ENCODE peak calls at places on chromosomes 12 and 14, in six cellular contexts. H is HepG2, Y is GM12892, E is K562, U is GM12878, K is H1. Z is an unnamed sample.

GRCh38 chr12:22684526-22685118 is 59.7 kb downstream of the ETNK1 start:
- DNase-seq in H (peak), Y (no peak), E (peak), U (peak), K (no peak), Z (no peak)

GRCh38 chr12:45050331-45050750 is 558 bp downstream of the DBX2 start:
- DNase-seq in H (no peak), Y (no peak), E (no peak), U (no peak), K (no peak), Z (no peak)

GRCh38 chr12:40192704-40193255 is 32.0 kb upstream of the LRRK2 start:
- DNase-seq in H (no peak), Y (peak), E (no peak), U (peak), K (no peak), Z (no peak)

GRCh38 chr12:57470970-57471656 is 8.6 kb downstream of the ARHGAP9 start:
- DNase-seq in H (no peak), Y (no peak), E (no peak), U (no peak), K (no peak), Z (no peak)

GRCh38 chr12:130281157-130281799 is 56.4 kb upstream of the PIWIL1 start:
- DNase-seq in H (no peak), Y (no peak), E (peak), U (no peak), K (peak), Z (no peak)

GRCh38 chr12:112741106-112741505 is 50.4 kb upstream of the RPH3A start:
- DNase-seq in H (no peak), Y (no peak), E (no peak), U (no peak), K (no peak), Z (no peak)

GRCh38 chr14:23910081-23910875 is 43.3 kb upstream of the DHRS4 start:
- DNase-seq in H (peak), Y (peak), E (peak), U (no peak), K (peak), Z (peak)

GRCh38 chr12:101021442-101021841 is 188.6 kb downstream of the SLC5A8 start:
- DNase-seq in H (no peak), Y (no peak), E (no peak), U (no peak), K (no peak), Z (no peak)

GRCh38 chr12:89067436-89067835 is 284.9 kb downstream of the DUSP6 start:
- DNase-seq in H (no peak), Y (no peak), E (no peak), U (no peak), K (no peak), Z (no peak)

GRCh38 chr14:69582207-69582606 is 7.5 kb upstream of the CCDC177 start:
- DNase-seq in H (no peak), Y (no peak), E (no peak), U (no peak), K (no peak), Z (no peak)

GRCh38 chr14:101589486-101590015 is 28.3 kb downstream of the DIO3 start:
- DNase-seq in H (no peak), Y (no peak), E (no peak), U (no peak), K (no peak), Z (no peak)

GRCh38 chr12:22924391-22924790 is 299.4 kb downstream of the ETNK1 start:
- DNase-seq in H (no peak), Y (no peak), E (no peak), U (no peak), K (no peak), Z (no peak)

GRCh38 chr14:105204206-105204930 is 23.3 kb upstream of the NUDT14 start:
- DNase-seq in H (no peak), Y (no peak), E (no peak), U (no peak), K (no peak), Z (no peak)

GRCh38 chr12:45622210-45622937 is 107.1 kb upstream of the ARID2 start:
- DNase-seq in H (no peak), Y (no peak), E (no peak), U (no peak), K (no peak), Z (no peak)

GRCh38 chr14:33646692-33647260 is 304.1 kb downstream of the EGLN3 start:
- DNase-seq in H (no peak), Y (no peak), E (no peak), U (no peak), K (no peak), Z (no peak)

GRCh38 chr12:32467959-32468863 is 68.9 kb downstream of the FGD4 start:
- DNase-seq in H (no peak), Y (no peak), E (no peak), U (no peak), K (no peak), Z (no peak)

GRCh38 chr14:71289536-71289935 is 382.3 kb downstream of the PCNX1 start:
- DNase-seq in H (no peak), Y (no peak), E (no peak), U (peak), K (no peak), Z (peak)

GRCh38 chr14:59275668-59276067 is 87.2 kb downstream of the DAAM1 start:
- DNase-seq in H (peak), Y (no peak), E (peak), U (peak), K (no peak), Z (peak)

GRCh38 chr14:92954933-92955332 is 32.0 kb downstream of the CHGA start:
- DNase-seq in H (no peak), Y (no peak), E (no peak), U (no peak), K (no peak), Z (no peak)

GRCh38 chr12:25733541-25733940 is 180.5 kb upstream of the LMNTD1 start:
- DNase-seq in H (no peak), Y (no peak), E (no peak), U (no peak), K (no peak), Z (no peak)

GRCh38 chr14:101881426-101881825 is 82.9 kb upstream of the DYNC1H1 start:
- DNase-seq in H (no peak), Y (no peak), E (no peak), U (no peak), K (no peak), Z (no peak)

GRCh38 chr14:103846569-103847438 is 571 bp downstream of the PPP1R13B start:
- DNase-seq in H (no peak), Y (no peak), E (peak), U (no peak), K (no peak), Z (peak)

GRCh38 chr14:72543325-72543724 is 350.6 kb downstream of the DPF3 start:
- DNase-seq in H (no peak), Y (no peak), E (no peak), U (no peak), K (no peak), Z (no peak)

GRCh38 chr12:86044396-86044795 is 170.3 kb downstream of the NTS start:
- DNase-seq in H (no peak), Y (no peak), E (no peak), U (no peak), K (no peak), Z (no peak)

GRCh38 chr14:74976264-74977113 is 21.1 kb upstream of the PGF start:
- DNase-seq in H (no peak), Y (no peak), E (no peak), U (no peak), K (no peak), Z (no peak)

GRCh38 chr12:68364893-68365725 is 32.9 kb upstream of the MDM1 start:
- DNase-seq in H (peak), Y (peak), E (peak), U (peak), K (no peak), Z (peak)

GRCh38 chr14:81478446-81478845 is 55.2 kb downstream of the SEL1L start:
- DNase-seq in H (no peak), Y (no peak), E (no peak), U (no peak), K (no peak), Z (no peak)

GRCh38 chr14:97120204-97121120 is 323.3 kb downstream of the VRK1 start:
- DNase-seq in H (no peak), Y (no peak), E (no peak), U (peak), K (no peak), Z (no peak)

GRCh38 chr12:102910792-102911191 is 6.3 kb downstream of the PAH start:
- DNase-seq in H (no peak), Y (no peak), E (no peak), U (no peak), K (no peak), Z (no peak)

GRCh38 chr12:27864521-27864920 is 84.5 kb upstream of the MANSC4 start:
- DNase-seq in H (no peak), Y (no peak), E (no peak), U (no peak), K (no peak), Z (no peak)
- TF ChIP-seq TAF1 in H (no peak), Y (no peak), E (no peak), U (no peak), K (no peak), Z (no peak)

GRCh38 chr14:106843376-106843775 is 1317.0 kb downstream of the TMEM121 start:
- DNase-seq in H (no peak), Y (no peak), E (no peak), U (no peak), K (no peak), Z (no peak)

GRCh38 chr14:106845286-106846087 is 1319.1 kb downstream of the TMEM121 start:
- DNase-seq in H (peak), Y (peak), E (no peak), U (peak), K (no peak), Z (no peak)

GRCh38 chr14:106846218-106846617 is 1319.8 kb downstream of the TMEM121 start:
- DNase-seq in H (no peak), Y (no peak), E (no peak), U (no peak), K (no peak), Z (no peak)

GRCh38 chr14:106843951-106844483 is 1317.6 kb downstream of the TMEM121 start:
- DNase-seq in H (no peak), Y (no peak), E (no peak), U (no peak), K (no peak), Z (no peak)

GRCh38 chr14:106844608-106845285 is 1318.4 kb downstream of the TMEM121 start:
- DNase-seq in H (peak), Y (peak), E (no peak), U (no peak), K (no peak), Z (no peak)
- TF ChIP-seq POLR2A in H (peak), Y (peak), E (no peak), U (peak), K (no peak), Z (no peak)

GRCh38 chr12:54601841-54602240 is 13.4 kb upstream of the PPP1R1A start:
- DNase-seq in H (no peak), Y (no peak), E (peak), U (no peak), K (no peak), Z (no peak)

GRCh38 chr12:54603872-54604271 is 15.4 kb upstream of the PPP1R1A start:
- DNase-seq in H (no peak), Y (no peak), E (no peak), U (no peak), K (no peak), Z (no peak)

GRCh38 chr12:54604436-54604835 is 16.0 kb upstream of the PPP1R1A start:
- DNase-seq in H (no peak), Y (no peak), E (no peak), U (no peak), K (no peak), Z (no peak)

GRCh38 chr12:54602661-54603060 is 14.2 kb upstream of the PPP1R1A start:
- DNase-seq in H (no peak), Y (no peak), E (no peak), U (no peak), K (no peak), Z (no peak)

DNA sequence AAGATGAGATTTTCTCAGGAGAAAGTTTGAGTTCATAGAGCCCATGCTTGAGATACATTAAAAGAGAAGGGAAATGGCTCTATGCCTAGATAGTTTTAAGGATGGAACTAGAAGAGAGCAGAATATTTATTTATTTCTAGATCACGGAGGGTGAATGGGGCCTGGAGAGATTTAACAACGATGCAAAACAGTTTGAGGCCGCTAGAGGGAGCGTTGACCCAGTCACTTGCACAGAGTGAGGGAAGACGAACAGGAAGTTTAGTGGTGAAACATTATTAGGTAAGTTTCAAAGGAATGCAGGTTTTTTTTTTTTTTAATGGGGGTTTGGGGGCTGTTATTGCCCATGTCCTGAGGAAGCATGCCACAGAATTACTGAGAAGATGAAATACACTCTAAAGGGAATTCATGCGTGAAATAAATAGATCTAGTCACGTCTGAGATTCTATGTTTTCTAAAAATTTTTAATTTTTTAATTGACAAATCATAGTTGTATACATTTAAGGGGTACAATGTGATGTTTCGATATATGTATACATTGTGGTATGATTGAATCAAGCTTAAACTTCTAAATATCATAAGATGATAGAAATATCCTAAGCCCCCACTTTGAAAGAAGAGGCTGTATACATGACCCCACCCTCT is 14.8 kb upstream of the PPP1R1A start:
- DNase-seq in H (peak), Y (no peak), E (peak), U (peak), K (no peak), Z (peak)
- TF ChIP-seq TAF1 in H (no peak), Y (no peak), E (no peak), U (no peak), K (no peak), Z (no peak)

DNA sequence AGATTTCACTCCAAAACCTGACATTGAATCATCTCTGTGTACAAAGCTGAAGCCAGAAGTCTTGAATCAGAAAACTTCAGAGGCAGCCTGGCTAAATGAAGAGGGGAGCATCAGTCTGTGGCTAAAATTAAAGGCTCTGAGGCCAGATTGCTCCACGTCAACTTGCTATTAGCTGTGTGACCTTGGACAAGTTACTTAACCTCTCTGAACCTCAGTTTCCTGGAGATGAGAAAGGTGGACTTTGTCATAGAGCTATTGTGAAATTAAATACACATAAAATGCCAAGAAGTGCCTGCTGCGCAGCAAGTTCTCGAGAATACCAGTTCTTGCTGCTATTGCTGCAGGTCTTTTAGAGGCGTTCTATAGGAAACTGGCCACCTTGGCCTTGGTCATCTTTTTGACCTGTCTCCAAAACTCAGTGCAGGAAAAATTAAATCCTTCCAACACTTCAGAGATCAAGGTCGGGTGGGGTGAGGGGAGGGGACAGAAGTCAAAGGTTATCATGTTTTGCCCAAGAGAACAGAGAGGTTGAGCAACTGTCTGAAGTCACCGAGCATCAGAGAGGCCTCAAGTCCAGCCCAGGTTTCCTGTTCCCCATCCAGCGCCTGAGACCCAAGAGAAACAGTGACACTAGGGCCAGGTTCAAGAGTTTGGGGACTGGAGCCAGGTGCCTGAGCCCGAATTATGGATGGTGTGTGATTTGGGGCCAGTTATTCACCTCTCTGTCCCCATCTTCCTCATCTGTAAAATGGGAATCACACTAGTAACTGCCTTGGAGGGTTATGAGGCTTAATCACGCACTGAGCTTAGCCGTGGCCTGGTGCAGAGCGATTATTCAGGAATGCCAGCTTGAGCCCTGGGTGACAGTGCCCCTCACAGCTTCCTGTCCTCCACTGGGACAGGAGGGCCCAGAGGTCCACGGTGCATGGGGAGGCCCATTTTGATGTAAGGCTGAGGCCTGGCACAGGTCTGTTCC is 1.1 kb downstream of the SERPINA1 start:
- DNase-seq in H (no peak), Y (no peak), E (no peak), U (no peak), K (no peak), Z (no peak)
- TF ChIP-seq POLR2A in H (no peak), Y (no peak), E (no peak), U (no peak), K (no peak), Z (no peak)

GRCh38 chr12:120468846-120469449 is 600 bp downstream of the SRSF9 start:
- DNase-seq in H (no peak), Y (no peak), E (peak), U (no peak), K (no peak), Z (peak)

GRCh38 chr12:120467439-120467838 is 2.1 kb downstream of the SRSF9 start:
- DNase-seq in H (no peak), Y (no peak), E (no peak), U (no peak), K (no peak), Z (no peak)

GRCh38 chr12:120466560-120467315 is 2.8 kb downstream of the SRSF9 start:
- DNase-seq in H (peak), Y (no peak), E (peak), U (no peak), K (no peak), Z (no peak)

GRCh38 chr12:120469450-120470149 is at the start of gene SRSF9:
- DNase-seq in H (peak), Y (peak), E (peak), U (peak), K (peak), Z (peak)

DNA sequence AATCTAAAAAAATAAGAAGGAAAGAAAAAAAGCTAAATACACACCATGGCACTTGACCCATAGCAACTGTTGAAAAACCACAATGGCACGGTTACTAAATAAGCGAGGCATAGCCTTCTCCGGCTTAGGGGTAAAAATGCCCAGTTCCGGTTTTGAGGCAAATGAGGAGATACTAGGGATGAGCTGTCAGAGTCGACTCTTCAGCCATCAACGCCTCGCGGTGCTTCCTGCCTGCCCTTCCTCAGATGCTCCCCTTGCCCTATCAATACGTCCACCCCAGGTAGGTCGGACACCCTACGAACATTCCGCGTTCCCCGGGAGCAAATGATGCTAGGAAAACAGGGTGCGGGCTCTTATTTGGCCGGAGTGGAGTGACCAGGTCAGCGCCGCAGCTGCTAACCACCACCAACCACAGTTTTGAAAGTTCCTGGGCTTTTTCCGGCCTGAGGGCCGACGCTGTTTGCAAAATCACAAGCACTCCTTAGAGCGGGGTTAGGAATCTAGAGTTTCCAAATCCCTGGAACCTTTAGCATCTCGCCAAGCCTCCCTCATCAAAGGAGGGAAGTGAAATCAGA is 1.2 kb downstream of the SRSF9 start:
- DNase-seq in H (peak), Y (no peak), E (peak), U (no peak), K (no peak), Z (no peak)
- TF ChIP-seq TAF1 in H (peak), Y (no peak), E (no peak), U (no peak), K (peak), Z (no peak)

GRCh38 chr12:114913871-114914801 is 230.2 kb upstream of the TBX3 start:
- DNase-seq in H (no peak), Y (no peak), E (no peak), U (no peak), K (no peak), Z (no peak)
- TF ChIP-seq POLR2A in H (no peak), Y (no peak), E (no peak), U (no peak), K (no peak), Z (no peak)

GRCh38 chr12:104656383-104656782 is 199.6 kb downstream of the CHST11 start:
- DNase-seq in H (no peak), Y (no peak), E (no peak), U (no peak), K (no peak), Z (no peak)

GRCh38 chr12:104653730-104654328 is 197.1 kb downstream of the CHST11 start:
- DNase-seq in H (peak), Y (peak), E (peak), U (no peak), K (no peak), Z (no peak)

GRCh38 chr12:104656921-104657320 is 200.2 kb downstream of the CHST11 start:
- DNase-seq in H (no peak), Y (no peak), E (no peak), U (no peak), K (no peak), Z (no peak)

GRCh38 chr12:104652910-104653309 is 196.2 kb downstream of the CHST11 start:
- DNase-seq in H (no peak), Y (no peak), E (no peak), U (no peak), K (no peak), Z (no peak)

DNA sequence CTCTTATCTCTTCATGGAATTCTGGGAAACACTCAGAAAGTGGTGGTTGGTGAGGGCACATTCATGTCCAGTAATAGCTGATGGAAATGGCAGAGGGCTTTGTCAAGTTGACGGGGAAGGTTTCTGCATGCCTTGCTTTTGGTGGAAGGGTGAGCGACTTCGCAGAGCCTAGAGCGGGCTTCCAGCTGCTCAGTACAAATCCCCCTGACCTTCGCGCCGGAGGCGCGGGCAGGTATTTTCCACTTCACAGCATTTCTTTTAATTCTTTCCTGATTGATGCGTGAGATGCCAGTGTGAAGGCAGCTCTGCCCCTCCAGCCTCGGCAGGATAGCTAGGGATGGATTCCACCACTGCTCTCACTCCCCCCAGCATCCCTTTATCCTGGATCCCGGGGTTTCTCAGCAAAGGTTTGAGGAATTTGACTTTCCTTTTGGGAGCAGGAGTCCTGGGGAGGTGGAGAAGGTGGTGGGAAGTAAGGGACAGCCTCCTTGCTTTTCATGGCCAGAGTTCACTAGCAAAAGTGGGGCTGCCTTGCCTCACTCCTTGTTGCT is 198.4 kb downstream of the CHST11 start:
- DNase-seq in H (no peak), Y (no peak), E (no peak), U (no peak), K (no peak), Z (no peak)
- TF ChIP-seq TAF1 in H (no peak), Y (no peak), E (no peak), U (no peak), K (no peak), Z (no peak)

GRCh38 chr12:48681738-48682532 is at the start of gene KANSL2:
- DNase-seq in H (peak), Y (peak), E (peak), U (peak), K (peak), Z (peak)
- TF ChIP-seq POLR2A in H (peak), Y (peak), E (peak), U (peak), K (peak), Z (peak)

Z was measured in GM12891.